ENCODE peak calls at places on chromosomes 6 and 20, in seven cellular contexts. U is globus pallidus, Z is amygdala, S is NCI-H446, I is sciatic nerve, D is NCI-H2029, G is astrocyte of the spinal cord. N is an unnamed sample.
A peak's percentile ranks its signal among the peaks of the same experiment; 100 is the strongest.

GRCh38 chr6:144158133-144158532 is 7.8 kb downstream of the STX11 start:
- DNase-seq in U (no peak), Z (no peak), S (peak; percentile 2), I (no peak), D (no peak), G (peak; percentile 79), N (peak; percentile 90)

GRCh38 chr20:4369119-4369797 is 352.5 kb upstream of the PRND start:
- DNase-seq in U (no peak), Z (no peak), S (no peak), I (no peak), D (no peak), G (no peak), N (no peak)

GRCh38 chr20:50982372-50982771 is 23.8 kb downstream of the MOCS3 start:
- DNase-seq in U (no peak), Z (no peak), S (no peak), I (no peak), D (peak; percentile 82), G (peak; percentile 78), N (peak; percentile 64)

GRCh38 chr6:56890683-56891429 is 64.1 kb upstream of the BEND6 start:
- DNase-seq in U (peak; percentile 16), Z (peak; percentile 3), S (no peak), I (no peak), D (no peak), G (peak; percentile 86), N (peak; percentile 88)

GRCh38 chr6:30810813-30811329 is 66.5 kb upstream of the IER3 start:
- DNase-seq in U (no peak), Z (no peak), S (no peak), I (no peak), D (no peak), G (no peak), N (no peak)

GRCh38 chr6:5095236-5095635 is 10.1 kb downstream of the PPP1R3G start:
- DNase-seq in U (no peak), Z (no peak), S (no peak), I (no peak), D (no peak), G (peak; percentile 54), N (peak; percentile 20)

GRCh38 chr6:3230275-3231212 is 3.1 kb upstream of the TUBB2B start:
- DNase-seq in U (peak; percentile 66), Z (peak; percentile 76), S (peak; percentile 75), I (no peak), D (peak; percentile 95), G (no peak), N (peak; percentile 59)

GRCh38 chr20:48614593-48615274 is 213.1 kb downstream of the PREX1 start:
- DNase-seq in U (no peak), Z (no peak), S (no peak), I (peak; percentile 33), D (no peak), G (no peak), N (no peak)

GRCh38 chr6:147381734-147382133 is 126.8 kb upstream of the SAMD5 start:
- DNase-seq in U (no peak), Z (no peak), S (no peak), I (no peak), D (no peak), G (peak; percentile 41), N (no peak)

GRCh38 chr6:32196682-32197616 is 4.5 kb upstream of the GPSM3 start:
- DNase-seq in U (peak; percentile 51), Z (peak; percentile 78), S (no peak), I (no peak), D (no peak), G (peak; percentile 4), N (no peak)

GRCh38 chr20:10419550-10420133 is 14.4 kb downstream of the MKKS start:
- DNase-seq in U (no peak), Z (no peak), S (no peak), I (no peak), D (no peak), G (peak; percentile 36), N (no peak)

GRCh38 chr20:37226889-37227288 is 34.7 kb downstream of the GHRH start:
- DNase-seq in U (no peak), Z (no peak), S (no peak), I (peak; percentile 77), D (no peak), G (peak; percentile 37), N (peak; percentile 9)

GRCh38 chr6:13278991-13279390 is 49.3 kb downstream of the TBC1D7 start:
- DNase-seq in U (no peak), Z (no peak), S (no peak), I (no peak), D (no peak), G (no peak), N (no peak)

GRCh38 chr6:38371312-38371672 is 268.4 kb downstream of the BTBD9 start:
- DNase-seq in U (no peak), Z (no peak), S (no peak), I (no peak), D (no peak), G (no peak), N (no peak)

GRCh38 chr6:41531591-41532582 is 14.3 kb upstream of the FOXP4 start:
- DNase-seq in U (no peak), Z (no peak), S (peak; percentile 33), I (no peak), D (peak; percentile 48), G (peak; percentile 55), N (no peak)

GRCh38 chr6:69116658-69117057 is 481.6 kb downstream of the ADGRB3 start:
- DNase-seq in U (peak; percentile 4), Z (peak; percentile 7), S (no peak), I (no peak), D (no peak), G (no peak), N (no peak)

GRCh38 chr20:324177-325042 is 942 bp upstream of the SOX12 start:
- DNase-seq in U (peak; percentile 75), Z (peak; percentile 84), S (peak; percentile 97), I (peak; percentile 94), D (peak; percentile 84), G (peak; percentile 88), N (peak; percentile 85)

GRCh38 chr6:32627831-32628230 is 9.4 kb upstream of the HLA-DQA1 start:
- DNase-seq in U (no peak), Z (no peak), S (no peak), I (peak; percentile 66), D (no peak), G (peak; percentile 10), N (peak; percentile 18)

GRCh38 chr6:87393026-87393622 is 14.6 kb upstream of the CFAP206 start:
- DNase-seq in U (peak; percentile 74), Z (peak; percentile 17), S (peak; percentile 50), I (no peak), D (peak; percentile 76), G (peak; percentile 73), N (peak; percentile 49)

GRCh38 chr20:53940883-53941546 is 129.4 kb downstream of the BCAS1 start:
- DNase-seq in U (no peak), Z (peak; percentile 18), S (no peak), I (no peak), D (no peak), G (peak; percentile 94), N (peak; percentile 94)

GRCh38 chr6:77019081-77019480 is 444.2 kb downstream of the HTR1B start:
- DNase-seq in U (no peak), Z (no peak), S (no peak), I (no peak), D (no peak), G (no peak), N (peak; percentile 37)

GRCh38 chr20:58449703-58450138 is 60.7 kb downstream of the VAPB start:
- DNase-seq in U (no peak), Z (peak; percentile 15), S (no peak), I (no peak), D (no peak), G (no peak), N (no peak)

GRCh38 chr6:143034689-143035334 is 25.9 kb upstream of the AIG1 start:
- DNase-seq in U (no peak), Z (no peak), S (no peak), I (no peak), D (peak; percentile 4), G (no peak), N (no peak)

GRCh38 chr20:51640743-51641142 is 98.2 kb upstream of the NFATC2 start:
- DNase-seq in U (no peak), Z (no peak), S (no peak), I (no peak), D (no peak), G (no peak), N (no peak)

GRCh38 chr6:76644231-76644630 is 571.8 kb upstream of the IMPG1 start:
- DNase-seq in U (no peak), Z (no peak), S (no peak), I (no peak), D (no peak), G (no peak), N (peak; percentile 1)

GRCh38 chr20:63230800-63231268 is 4.9 kb upstream of the BIRC7 start:
- DNase-seq in U (peak; percentile 70), Z (peak; percentile 47), S (peak; percentile 47), I (peak; percentile 77), D (no peak), G (peak; percentile 54), N (peak; percentile 45)

GRCh38 chr6:139066080-139066479 is 37.5 kb downstream of the ABRACL start:
- DNase-seq in U (no peak), Z (no peak), S (no peak), I (no peak), D (no peak), G (no peak), N (no peak)

GRCh38 chr20:21609221-21609620 is 95.4 kb upstream of the NKX2-2 start:
- DNase-seq in U (peak; percentile 90), Z (peak; percentile 62), S (no peak), I (no peak), D (no peak), G (no peak), N (peak; percentile 3)

GRCh38 chr6:1856381-1856780 is 246.7 kb downstream of the FOXC1 start:
- DNase-seq in U (no peak), Z (no peak), S (peak; percentile 52), I (peak; percentile 76), D (peak; percentile 93), G (peak; percentile 72), N (no peak)

GRCh38 chr20:57224641-57225138 is 41.8 kb downstream of the BMP7 start:
- DNase-seq in U (no peak), Z (no peak), S (no peak), I (no peak), D (no peak), G (no peak), N (no peak)

GRCh38 chr6:14922706-14923105 is 323.2 kb upstream of the JARID2 start:
- DNase-seq in U (no peak), Z (no peak), S (no peak), I (no peak), D (no peak), G (no peak), N (no peak)

N was measured in LHCN-M2.